ENCODE peak calls at places on chromosomes 12 and 14, in seven cellular contexts. B is tibial nerve, A is fibroblast of villous mesenchyme, U is mesothelial cell of epicardium, X is GM13976, M is omental fat pad, W is progenitor cell of endocrine pancreas. N is an unnamed sample.
A peak's percentile ranks its signal among the peaks of the same experiment; 100 is the strongest.

GRCh38 chr14:104924421-104925213 is at the start of gene PLD4:
- DNase-seq in W (no peak), X (no peak), B (no peak), M (no peak), U (no peak), A (no peak), N (no peak)

GRCh38 chr12:56385873-56386272 is 23.2 kb upstream of the APOF start:
- DNase-seq in M (no peak), B (no peak), U (no peak), A (no peak), W (no peak), X (no peak), N (no peak)

GRCh38 chr14:23054000-23054811 is 3.1 kb downstream of the CDH24 start:
- DNase-seq in A (no peak), U (no peak), M (no peak), W (no peak), X (peak; percentile 67), B (no peak), N (no peak)

GRCh38 chr12:68367903-68368302 is 35.7 kb upstream of the MDM1 start:
- DNase-seq in A (peak; percentile 34), W (no peak), M (no peak), U (no peak), X (no peak), B (no peak), N (no peak)

GRCh38 chr12:19402743-19403400 is 36.4 kb upstream of the AEBP2 start:
- DNase-seq in X (no peak), B (no peak), M (no peak), A (peak; percentile 78), U (no peak), W (no peak), N (no peak)

GRCh38 chr12:111218499-111218898 is 150.4 kb downstream of the PHETA1 start:
- DNase-seq in A (no peak), U (no peak), W (no peak), X (no peak), B (no peak), M (no peak), N (no peak)

GRCh38 chr12:28535216-28535615 is 345.0 kb downstream of the CCDC91 start:
- DNase-seq in B (no peak), A (peak; percentile 72), X (no peak), M (no peak), W (no peak), U (no peak), N (no peak)

GRCh38 chr14:52048641-52049204 is 20.1 kb downstream of the NID2 start:
- DNase-seq in M (no peak), W (no peak), U (no peak), X (no peak), A (no peak), B (peak; percentile 51), N (no peak)

GRCh38 chr12:52865090-52865944 is 16.5 kb upstream of the KRT78 start:
- DNase-seq in W (peak; percentile 75), X (peak; percentile 68), M (no peak), B (peak; percentile 63), U (peak; percentile 84), A (peak; percentile 76), N (peak; percentile 78)

GRCh38 chr14:100591453-100592371 is 4.5 kb upstream of the BEGAIN start:
- DNase-seq in X (no peak), A (no peak), U (no peak), M (no peak), W (no peak), B (no peak), N (no peak)

GRCh38 chr12:93379432-93380308 is 1.9 kb downstream of the NUDT4 start:
- DNase-seq in M (no peak), B (no peak), U (no peak), A (peak; percentile 29), X (no peak), W (no peak), N (no peak)

GRCh38 chr12:125140239-125140917 is 75.1 kb downstream of the AACS start:
- DNase-seq in U (no peak), W (no peak), X (no peak), A (peak; percentile 26), B (no peak), M (no peak), N (no peak)

GRCh38 chr12:105874121-105874520 is 264.6 kb downstream of the NUAK1 start:
- DNase-seq in X (no peak), A (no peak), W (no peak), M (no peak), U (no peak), B (no peak), N (no peak)

GRCh38 chr12:82047480-82047879 is 288.3 kb upstream of the PPFIA2 start:
- DNase-seq in W (no peak), A (no peak), U (no peak), X (no peak), M (no peak), B (peak; percentile 57), N (no peak)

GRCh38 chr14:60977848-60978247 is 3.0 kb downstream of the TRMT5 start:
- DNase-seq in W (no peak), M (no peak), U (no peak), X (no peak), B (no peak), A (no peak), N (no peak)

GRCh38 chr12:10130042-10130441 is at the start of gene CLEC7A:
- DNase-seq in B (no peak), W (no peak), U (no peak), A (no peak), M (no peak), X (peak; percentile 52), N (no peak)

DNA sequence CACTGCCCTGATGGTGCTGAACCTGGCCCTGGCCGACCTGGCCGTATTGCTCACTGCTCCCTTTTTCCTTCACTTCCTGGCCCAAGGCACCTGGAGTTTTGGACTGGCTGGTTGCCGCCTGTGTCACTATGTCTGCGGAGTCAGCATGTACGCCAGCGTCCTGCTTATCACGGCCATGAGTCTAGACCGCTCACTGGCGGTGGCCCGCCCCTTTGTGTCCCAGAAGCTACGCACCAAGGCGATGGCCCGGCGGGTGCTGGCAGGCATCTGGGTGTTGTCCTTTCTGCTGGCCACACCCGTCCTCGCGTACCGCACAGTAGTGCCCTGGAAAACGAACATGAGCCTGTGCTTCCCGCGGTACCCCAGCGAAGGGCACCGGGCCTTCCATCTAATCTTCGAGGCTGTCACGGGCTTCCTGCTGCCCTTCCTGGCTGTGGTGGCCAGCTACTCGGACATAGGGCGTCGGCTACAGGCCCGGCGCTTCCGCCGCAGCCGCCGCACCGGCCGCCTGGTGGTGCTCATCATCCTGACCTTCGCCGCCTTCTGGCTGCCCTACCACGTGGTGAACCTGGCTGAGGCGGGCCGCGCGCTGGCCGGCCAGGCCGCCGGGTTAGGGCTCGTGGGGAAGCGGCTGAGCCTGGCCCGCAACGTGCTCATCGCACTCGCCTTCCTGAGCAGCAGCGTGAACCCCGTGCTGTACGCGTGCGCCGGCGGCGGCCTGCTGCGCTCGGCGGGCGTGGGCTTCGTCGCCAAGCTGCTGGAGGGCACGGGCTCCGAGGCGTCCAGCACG is 4.7 kb downstream of the LTB4R start:
- DNase-seq in B (no peak), M (no peak), A (peak; percentile 40), U (no peak), W (no peak), X (no peak), N (no peak)
- TF ChIP-seq CTCF in B (peak; percentile 6), M (no peak), A (peak; percentile 11), U (no peak), W (peak; percentile 13), X (no peak), N (no peak)

GRCh38 chr12:102653406-102653805 is 173.0 kb upstream of the IGF1 start:
- DNase-seq in W (no peak), B (no peak), M (no peak), A (no peak), X (no peak), U (no peak), N (no peak)

DNA sequence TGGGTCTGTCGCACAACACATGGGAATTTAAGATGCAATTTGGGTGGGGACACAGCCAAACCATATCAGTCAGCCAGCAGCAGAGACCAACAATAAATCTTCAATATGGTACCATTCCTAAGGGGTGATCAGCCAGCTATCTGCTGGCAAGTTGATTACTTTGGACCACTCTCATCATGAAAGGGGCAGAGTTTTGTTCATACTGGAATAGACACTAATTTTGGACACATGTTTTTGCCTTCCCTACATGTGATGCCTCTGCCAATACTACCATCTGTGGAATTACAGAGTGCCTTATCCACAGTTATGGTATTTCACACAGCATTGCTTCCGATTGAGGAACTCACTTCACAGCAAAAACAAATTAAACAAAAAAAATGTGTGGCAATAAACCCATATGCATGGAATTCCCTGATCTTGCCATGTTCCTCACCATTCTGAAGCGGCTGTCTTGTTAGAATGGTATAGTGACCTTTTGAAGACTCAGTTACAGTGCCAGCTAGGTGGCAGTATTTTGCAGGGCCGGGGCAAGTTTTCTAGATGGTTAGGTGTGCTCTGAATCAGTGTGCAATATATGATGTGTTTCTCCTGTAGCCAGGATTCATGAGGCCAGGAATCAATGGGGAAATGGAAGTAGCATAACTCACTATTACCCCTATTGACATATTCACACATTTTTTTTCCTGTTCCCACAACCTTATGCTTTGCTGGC is 179.0 kb upstream of the IGF1 start:
- DNase-seq in B (no peak), X (no peak), U (no peak), A (no peak), M (no peak), W (no peak), N (no peak)
- TF ChIP-seq CTCF in B (no peak), X (no peak), U (no peak), A (peak; percentile 12), M (no peak), W (no peak), N (no peak)

DNA sequence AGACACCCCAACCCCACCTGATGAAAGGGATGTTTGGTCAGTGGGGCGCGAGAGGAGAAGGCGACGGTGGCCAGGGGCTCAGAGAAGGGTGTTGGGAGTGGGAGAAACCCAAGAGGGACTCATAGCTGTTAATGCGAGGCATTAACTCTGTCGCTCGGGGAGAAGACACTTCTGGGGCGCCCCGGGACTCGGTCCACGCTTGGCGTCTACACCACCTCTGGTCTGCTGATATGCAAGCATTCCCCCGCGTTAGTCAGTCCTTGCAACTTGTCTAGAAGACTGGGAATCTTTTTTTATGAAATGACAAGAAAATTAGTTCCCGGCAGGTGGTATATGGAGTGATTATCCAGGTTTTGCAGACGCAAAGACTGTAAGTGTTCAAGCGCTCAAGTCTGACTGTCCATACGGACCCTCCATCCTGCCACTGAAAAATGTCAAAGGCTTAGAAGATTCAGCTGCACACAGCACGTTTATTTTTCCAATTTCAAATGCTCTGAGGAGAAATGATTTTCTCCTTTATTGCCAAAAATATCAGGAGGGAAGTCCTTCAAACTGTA is 385 bp upstream of the SLC35F4 start:
- DNase-seq in B (no peak), U (no peak), M (no peak), A (no peak), W (no peak), X (no peak), N (no peak)
- TF ChIP-seq CTCF in B (no peak), U (no peak), M (no peak), A (no peak), W (no peak), X (no peak), N (no peak)

DNA sequence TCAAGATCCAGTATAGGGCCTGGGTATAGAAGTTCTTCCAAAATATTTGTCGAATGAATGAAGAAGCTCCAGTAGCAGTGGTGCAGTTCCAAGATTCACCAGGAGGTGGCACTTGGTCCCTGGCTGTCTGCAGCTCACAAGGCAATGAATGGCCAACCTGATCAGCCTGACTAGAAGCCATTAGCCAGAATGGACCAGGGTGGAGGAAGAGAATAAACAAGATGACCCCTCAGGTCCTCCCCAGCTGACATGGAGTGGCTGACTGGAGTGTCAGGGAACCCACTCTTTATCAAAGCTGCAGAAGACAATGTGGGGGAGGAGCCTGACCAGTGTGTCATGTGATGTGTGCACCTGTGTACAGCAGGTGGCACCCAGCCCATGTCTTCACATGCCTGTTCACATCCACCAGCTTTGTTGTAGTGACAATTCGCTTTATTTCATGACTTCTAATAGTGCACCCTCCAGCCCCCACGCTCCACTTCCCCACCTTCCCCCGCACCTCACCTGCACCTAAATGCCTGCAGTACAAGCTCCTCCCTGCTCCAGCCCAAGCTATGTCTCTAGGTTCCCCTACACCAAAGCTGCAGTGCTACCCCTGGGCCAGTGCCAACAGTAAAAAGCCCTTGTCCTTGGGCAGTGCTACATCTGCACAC is 3.0 kb downstream of the LTBP2 start:
- DNase-seq in W (peak; percentile 81), B (peak; percentile 99), U (peak; percentile 89), A (peak; percentile 90), X (peak; percentile 80), M (peak; percentile 99), N (peak; percentile 97)
- TF ChIP-seq CTCF in W (peak; percentile 96), B (peak; percentile 98), U (peak; percentile 94), A (peak; percentile 100), X (peak; percentile 82), M (peak; percentile 86), N (peak; percentile 93)